ENCODE peak calls at places on chromosomes 4 and X, in ten cellular contexts. A is spleen, K is breast epithelium, F is SK-N-SH, Q is HCT116, N is suprapubic skin, H is Panc1, G is K562, O is GM12878, X is transverse colon. E is an unnamed sample.

GRCh38 chrX:48695524-48695875 is 1.0 kb upstream of the SUV39H1 start:
- DNase-seq in A (peak), K (no peak), F (no peak), Q (no peak), N (no peak), H (no peak), G (no peak), O (no peak), X (no peak), E (no peak)

GRCh38 chrX:139720136-139720535 is 12.2 kb upstream of the MCF2 start:
- DNase-seq in A (no peak), K (no peak), F (no peak), Q (no peak), N (no peak), H (no peak), G (no peak), O (no peak), X (no peak), E (no peak)

GRCh38 chr4:646460-646859 is 21.1 kb downstream of the PDE6B start:
- DNase-seq in A (peak), K (no peak), F (no peak), Q (no peak), N (no peak), H (no peak), G (peak), O (no peak), X (no peak), E (no peak)

GRCh38 chr4:125365731-125366130 is 51.0 kb downstream of the FAT4 start:
- DNase-seq in A (no peak), K (no peak), F (no peak), Q (no peak), N (no peak), H (no peak), G (no peak), O (no peak), X (no peak), E (no peak)

GRCh38 chrX:35380808-35381700 is 417.1 kb upstream of the MAGEB16 start:
- DNase-seq in A (no peak), K (no peak), F (peak), Q (no peak), N (no peak), H (peak), G (no peak), O (peak), X (no peak), E (no peak)

GRCh38 chr4:81648576-81649272 is 177.0 kb upstream of the RASGEF1B start:
- DNase-seq in A (no peak), K (no peak), F (no peak), Q (no peak), N (no peak), H (no peak), G (no peak), O (peak), X (peak), E (no peak)

GRCh38 chrX:45756562-45756961 is 555.9 kb upstream of the DIPK2B start:
- DNase-seq in A (no peak), K (no peak), F (no peak), Q (no peak), N (no peak), H (no peak), G (no peak), O (no peak), X (no peak), E (no peak)

GRCh38 chr4:43163101-43163792 is 270.7 kb downstream of the GRXCR1 start:
- DNase-seq in A (no peak), K (no peak), F (no peak), Q (no peak), N (no peak), H (no peak), G (no peak), O (no peak), X (no peak), E (no peak)

GRCh38 chrX:21855937-21856415 is at the start of gene YY2:
- DNase-seq in A (no peak), K (no peak), F (no peak), Q (no peak), N (no peak), H (no peak), G (no peak), O (no peak), X (no peak), E (no peak)

GRCh38 chrX:108439434-108439883 is at the start of gene COL4A5:
- DNase-seq in A (no peak), K (peak), F (no peak), Q (peak), N (no peak), H (peak), G (peak), O (no peak), X (peak), E (peak)

GRCh38 chrX:146154191-146154590 is 336.6 kb downstream of the SLITRK2 start:
- DNase-seq in A (no peak), K (no peak), F (no peak), Q (no peak), N (no peak), H (no peak), G (no peak), O (no peak), X (peak), E (no peak)

GRCh38 chr4:71441186-71442169 is 102.7 kb downstream of the SLC4A4 start:
- DNase-seq in A (no peak), K (no peak), F (no peak), Q (no peak), N (no peak), H (no peak), G (peak), O (no peak), X (no peak), E (no peak)

GRCh38 chr4:3037957-3038451 is 36.3 kb downstream of the HTT-AS start:
- DNase-seq in A (peak), K (no peak), F (no peak), Q (no peak), N (no peak), H (no peak), G (no peak), O (no peak), X (no peak), E (no peak)

GRCh38 chr4:17280266-17280665 is 231.6 kb downstream of the QDPR start:
- DNase-seq in A (no peak), K (no peak), F (no peak), Q (no peak), N (no peak), H (no peak), G (no peak), O (no peak), X (no peak), E (no peak)

GRCh38 chr4:78298618-78299017 is 241.5 kb downstream of the FRAS1 start:
- DNase-seq in A (no peak), K (no peak), F (no peak), Q (no peak), N (no peak), H (no peak), G (no peak), O (no peak), X (no peak), E (no peak)

GRCh38 chrX:30613736-30614135 is 36.2 kb upstream of the TASL start:
- DNase-seq in A (no peak), K (no peak), F (no peak), Q (no peak), N (no peak), H (no peak), G (no peak), O (no peak), X (no peak), E (no peak)

GRCh38 chr4:38002451-38003071 is 42.4 kb downstream of the PTTG2 start:
- DNase-seq in A (no peak), K (no peak), F (no peak), Q (no peak), N (no peak), H (no peak), G (no peak), O (no peak), X (no peak), E (no peak)

GRCh38 chrX:154000051-154000450 is 19.7 kb downstream of the IRAK1 start:
- DNase-seq in A (no peak), K (no peak), F (no peak), Q (no peak), N (no peak), H (no peak), G (no peak), O (no peak), X (no peak), E (no peak)

GRCh38 chr4:16264798-16265197 is 38.5 kb upstream of the TAPT1 start:
- DNase-seq in A (no peak), K (no peak), F (peak), Q (peak), N (no peak), H (no peak), G (peak), O (peak), X (no peak), E (no peak)

GRCh38 chr4:984336-985054 is 2.3 kb upstream of the IDUA start:
- DNase-seq in A (no peak), K (no peak), F (no peak), Q (no peak), N (no peak), H (no peak), G (no peak), O (no peak), X (no peak), E (no peak)

GRCh38 chrX:38465686-38466085 is 95.7 kb upstream of the TSPAN7 start:
- DNase-seq in A (no peak), K (no peak), F (no peak), Q (no peak), N (no peak), H (no peak), G (no peak), O (no peak), X (no peak), E (no peak)

GRCh38 chrX:56803849-56804681 is 75.0 kb downstream of the NBDY start:
- DNase-seq in A (peak), K (no peak), F (no peak), Q (no peak), N (no peak), H (no peak), G (no peak), O (no peak), X (peak), E (peak)

GRCh38 chrX:109635151-109635550 is 10.2 kb upstream of the KCNE5 start:
- DNase-seq in A (no peak), K (no peak), F (peak), Q (no peak), N (no peak), H (peak), G (peak), O (no peak), X (no peak), E (no peak)

GRCh38 chr4:175789632-175790031 is 22.4 kb downstream of the GPM6A start:
- DNase-seq in A (no peak), K (no peak), F (no peak), Q (no peak), N (no peak), H (no peak), G (no peak), O (no peak), X (no peak), E (no peak)

GRCh38 chr4:1793496-1793840 is 375 bp downstream of the FGFR3 start:
- DNase-seq in A (no peak), K (no peak), F (peak), Q (no peak), N (no peak), H (no peak), G (peak), O (no peak), X (peak), E (no peak)

GRCh38 chrX:50579955-50580354 is 109.3 kb upstream of the DGKK start:
- DNase-seq in A (no peak), K (no peak), F (peak), Q (peak), N (no peak), H (peak), G (peak), O (peak), X (peak), E (no peak)

GRCh38 chrX:132986556-132986955 is 28.1 kb upstream of the HS6ST2 start:
- DNase-seq in A (no peak), K (no peak), F (no peak), Q (no peak), N (no peak), H (no peak), G (no peak), O (no peak), X (no peak), E (no peak)

GRCh38 chr4:129822708-129823504 is 727.0 kb downstream of the C4orf33 start:
- DNase-seq in A (no peak), K (no peak), F (no peak), Q (peak), N (no peak), H (no peak), G (no peak), O (no peak), X (no peak), E (no peak)

GRCh38 chr4:137393043-137393442 is 139.3 kb downstream of the PCDH18 start:
- DNase-seq in A (no peak), K (no peak), F (peak), Q (no peak), N (no peak), H (no peak), G (no peak), O (no peak), X (no peak), E (no peak)

GRCh38 chrX:68947882-68948605 is 119.2 kb downstream of the EFNB1 start:
- DNase-seq in A (peak), K (no peak), F (peak), Q (no peak), N (no peak), H (no peak), G (no peak), O (no peak), X (no peak), E (no peak)

GRCh38 chrX:74906427-74906826 is 18.8 kb downstream of the NEXMIF start:
- DNase-seq in A (no peak), K (no peak), F (no peak), Q (no peak), N (no peak), H (no peak), G (no peak), O (no peak), X (no peak), E (no peak)

GRCh38 chr4:177093964-177094363 is 215.7 kb upstream of the NEIL3 start:
- DNase-seq in A (no peak), K (no peak), F (peak), Q (no peak), N (no peak), H (no peak), G (no peak), O (no peak), X (no peak), E (no peak)

GRCh38 chrX:103585421-103586313 is at the start of gene TCEAL4:
- DNase-seq in A (peak), K (peak), F (peak), Q (no peak), N (peak), H (no peak), G (peak), O (no peak), X (peak), E (no peak)
- TF ChIP-seq POLR2AphosphoS5 in A (peak), K (peak), F (peak), Q (peak), N (no peak), H (peak), G (no peak), O (no peak), X (no peak), E (peak)

GRCh38 chr4:21211836-21212235 is 511.6 kb downstream of the PACRGL start:
- DNase-seq in A (no peak), K (no peak), F (no peak), Q (no peak), N (no peak), H (no peak), G (no peak), O (no peak), X (no peak), E (no peak)

GRCh38 chr4:21205821-21206531 is 505.7 kb downstream of the PACRGL start:
- DNase-seq in A (no peak), K (no peak), F (no peak), Q (no peak), N (no peak), H (no peak), G (no peak), O (no peak), X (no peak), E (no peak)

DNA sequence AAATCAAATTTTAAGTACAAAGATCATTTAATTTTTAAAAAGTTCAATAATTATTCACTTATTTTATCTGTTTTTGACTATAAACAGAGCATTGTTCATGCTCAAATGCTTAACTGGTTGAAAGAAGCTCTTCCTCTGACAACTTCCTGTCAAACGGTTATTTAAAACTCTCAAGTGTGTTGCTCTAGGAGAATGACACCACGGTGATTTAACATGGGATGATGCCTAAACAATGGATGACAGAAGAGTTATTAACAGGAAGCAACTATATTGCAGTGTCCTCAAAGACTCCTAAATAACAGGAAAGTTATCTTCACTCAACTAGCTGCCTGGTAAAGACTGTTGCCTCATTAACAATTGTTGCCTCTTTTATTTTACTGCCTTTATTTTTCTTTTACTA is 509.6 kb downstream of the PACRGL start:
- DNase-seq in A (no peak), K (no peak), F (no peak), Q (no peak), N (no peak), H (no peak), G (no peak), O (no peak), X (no peak), E (no peak)
- H3K27ac ChIP-seq in A (no peak), K (no peak), F (no peak), Q (no peak), N (no peak), H (no peak), G (no peak), O (no peak), X (no peak), E (no peak)

GRCh38 chr4:171521726-171522125 is 291.5 kb upstream of the GALNTL6 start:
- DNase-seq in A (no peak), K (no peak), F (no peak), Q (no peak), N (no peak), H (no peak), G (no peak), O (no peak), X (no peak), E (no peak)

GRCh38 chr4:171519457-171519856 is 293.7 kb upstream of the GALNTL6 start:
- DNase-seq in A (no peak), K (no peak), F (no peak), Q (no peak), N (no peak), H (no peak), G (no peak), O (no peak), X (no peak), E (no peak)

GRCh38 chr4:171524913-171525312 is 288.3 kb upstream of the GALNTL6 start:
- DNase-seq in A (no peak), K (no peak), F (no peak), Q (no peak), N (no peak), H (no peak), G (no peak), O (no peak), X (no peak), E (no peak)
- TF ChIP-seq POLR2AphosphoS5 in A (no peak), K (no peak), F (no peak), Q (no peak), N (no peak), H (no peak), G (no peak), O (no peak), X (no peak), E (no peak)

GRCh38 chrX:129497146-129497805 is 26.0 kb downstream of the SMARCA1 start:
- DNase-seq in A (no peak), K (no peak), F (no peak), Q (no peak), N (no peak), H (no peak), G (no peak), O (no peak), X (no peak), E (no peak)
- H3K27ac ChIP-seq in A (no peak), K (no peak), F (peak), Q (no peak), N (no peak), H (no peak), G (no peak), O (no peak), X (no peak), E (no peak)

GRCh38 chr4:101252721-101253120 is 94.6 kb downstream of the PPP3CA start:
- DNase-seq in A (no peak), K (no peak), F (no peak), Q (no peak), N (no peak), H (no peak), G (no peak), O (no peak), X (no peak), E (no peak)
- TF ChIP-seq POLR2AphosphoS5 in A (no peak), K (no peak), F (no peak), Q (no peak), N (no peak), H (no peak), G (no peak), O (no peak), X (no peak), E (no peak)

DNA sequence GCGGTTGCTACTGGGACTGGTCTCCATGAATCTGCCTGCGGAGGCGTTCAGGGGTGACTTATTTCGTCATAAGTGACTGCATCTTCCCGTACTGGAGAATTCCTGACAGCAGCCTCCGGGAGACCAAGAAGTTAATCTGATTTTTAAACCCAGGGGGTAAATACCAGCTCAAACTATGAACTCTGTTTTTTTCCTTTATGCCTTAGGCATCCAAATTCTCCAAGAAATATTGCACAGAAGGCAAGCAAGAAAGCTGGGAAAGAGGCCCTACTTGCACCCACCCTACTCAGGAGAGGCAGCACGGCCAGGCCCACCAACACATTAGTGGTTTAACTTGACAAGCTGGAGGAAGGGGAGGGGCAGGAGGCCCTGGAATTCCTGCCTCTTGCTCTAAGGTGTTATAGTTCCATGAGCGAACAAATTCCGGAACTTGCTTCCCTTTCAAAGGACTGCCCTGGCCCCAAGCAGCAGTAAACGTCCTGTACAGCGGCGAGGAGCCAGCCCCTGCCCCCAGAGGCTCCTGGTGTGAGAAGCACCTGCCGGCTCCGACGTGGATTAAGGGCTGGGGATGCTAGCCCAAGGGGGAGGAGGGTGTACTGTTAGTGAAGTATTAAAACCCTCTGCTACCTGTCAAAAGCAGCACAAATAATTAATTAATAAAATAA is 177.2 kb downstream of the AFAP1 start:
- DNase-seq in A (peak), K (no peak), F (no peak), Q (no peak), N (no peak), H (no peak), G (no peak), O (no peak), X (no peak), E (no peak)
- H3K27ac ChIP-seq in A (no peak), K (peak), F (peak), Q (no peak), N (no peak), H (peak), G (no peak), O (no peak), X (peak), E (no peak)

E was measured in vagina.